ENCODE peak calls at places on chromosome 3, in ten cellular contexts. R, Y, J, L, X, T, Z, U, O and C are unnamed samples.

GRCh38 chr3:155701882-155702465 is 42.9 kb downstream of the PLCH1 start:
- DNase-seq in R (no peak), Y (peak), J (peak), L (peak), X (no peak), T (peak), Z (peak), U (peak), O (no peak), C (no peak)

GRCh38 chr3:150384517-150385212 is 23.4 kb upstream of the TSC22D2 start:
- DNase-seq in R (peak), Y (no peak), J (peak), L (peak), X (no peak), T (no peak), Z (peak), U (peak), O (no peak), C (peak)

GRCh38 chr3:154844863-154845262 is 235.3 kb upstream of the MME start:
- DNase-seq in R (no peak), Y (no peak), J (no peak), L (no peak), X (no peak), T (no peak), Z (no peak), U (no peak), O (no peak), C (no peak)

GRCh38 chr3:25053360-25053759 is 374.7 kb upstream of the RARB start:
- DNase-seq in R (no peak), Y (no peak), J (no peak), L (no peak), X (no peak), T (no peak), Z (no peak), U (no peak), O (no peak), C (no peak)

GRCh38 chr3:134078169-134078821 is 48.6 kb upstream of the SLCO2A1 start:
- DNase-seq in R (no peak), Y (peak), J (no peak), L (no peak), X (no peak), T (no peak), Z (no peak), U (no peak), O (no peak), C (no peak)

GRCh38 chr3:23945903-23946751 is 1.0 kb downstream of the NR1D2 start:
- DNase-seq in R (peak), Y (peak), J (peak), L (peak), X (peak), T (peak), Z (peak), U (peak), O (peak), C (peak)

GRCh38 chr3:133661454-133662255 is at the start of gene TOPBP1:
- DNase-seq in R (peak), Y (peak), J (peak), L (peak), X (peak), T (peak), Z (peak), U (peak), O (peak), C (peak)

GRCh38 chr3:160180581-160181216 is 44.5 kb upstream of the C3orf80 start:
- DNase-seq in R (no peak), Y (peak), J (peak), L (no peak), X (no peak), T (no peak), Z (no peak), U (no peak), O (no peak), C (no peak)

GRCh38 chr3:146160964-146161724 is at the start of gene PLOD2:
- DNase-seq in R (no peak), Y (peak), J (peak), L (peak), X (peak), T (peak), Z (peak), U (peak), O (peak), C (no peak)

GRCh38 chr3:27722957-27723802 is 1.1 kb upstream of the EOMES start:
- DNase-seq in R (no peak), Y (no peak), J (no peak), L (no peak), X (no peak), T (peak), Z (peak), U (no peak), O (no peak), C (no peak)

GRCh38 chr3:43996379-43997301 is 245.0 kb upstream of the TOPAZ1 start:
- DNase-seq in R (no peak), Y (peak), J (peak), L (peak), X (no peak), T (peak), Z (peak), U (peak), O (peak), C (no peak)

GRCh38 chr3:94305835-94306685 is 243.2 kb downstream of the NSUN3 start:
- DNase-seq in R (no peak), Y (no peak), J (no peak), L (no peak), X (no peak), T (peak), Z (no peak), U (no peak), O (no peak), C (no peak)

GRCh38 chr3:31772155-31772761 is 208.8 kb downstream of the OSBPL10 start:
- DNase-seq in R (no peak), Y (no peak), J (no peak), L (no peak), X (no peak), T (no peak), Z (no peak), U (no peak), O (no peak), C (no peak)

GRCh38 chr3:37290551-37290950 is 116.2 kb upstream of the LRRFIP2 start:
- DNase-seq in R (no peak), Y (peak), J (peak), L (no peak), X (no peak), T (peak), Z (no peak), U (peak), O (no peak), C (no peak)

GRCh38 chr3:101200461-101200860 is 119.9 kb downstream of the IMPG2 start:
- DNase-seq in R (no peak), Y (no peak), J (no peak), L (no peak), X (no peak), T (no peak), Z (no peak), U (no peak), O (no peak), C (no peak)

GRCh38 chr3:155441506-155441905 is 148.0 kb upstream of the STRIT1 start:
- DNase-seq in R (no peak), Y (no peak), J (no peak), L (no peak), X (no peak), T (no peak), Z (no peak), U (peak), O (no peak), C (no peak)

GRCh38 chr3:58369876-58370275 is 37.2 kb downstream of the PXK start:
- DNase-seq in R (no peak), Y (no peak), J (no peak), L (no peak), X (no peak), T (no peak), Z (no peak), U (no peak), O (no peak), C (no peak)

GRCh38 chr3:128548011-128548410 is 55.0 kb upstream of the GATA2 start:
- DNase-seq in R (no peak), Y (no peak), J (no peak), L (no peak), X (no peak), T (no peak), Z (no peak), U (no peak), O (no peak), C (no peak)

GRCh38 chr3:106144051-106144450 is 275.2 kb upstream of the CBLB start:
- DNase-seq in R (no peak), Y (no peak), J (no peak), L (no peak), X (no peak), T (no peak), Z (no peak), U (no peak), O (no peak), C (no peak)

GRCh38 chr3:12916159-12916558 is 74.8 kb upstream of the RPL32 start:
- DNase-seq in R (peak), Y (no peak), J (no peak), L (no peak), X (no peak), T (no peak), Z (no peak), U (no peak), O (no peak), C (peak)

GRCh38 chr3:46714728-46715506 is 2.8 kb downstream of the PRSS50 start:
- DNase-seq in R (no peak), Y (no peak), J (no peak), L (no peak), X (no peak), T (no peak), Z (no peak), U (no peak), O (no peak), C (no peak)

GRCh38 chr3:146540978-146541377 is 3.4 kb downstream of the PLSCR1 start:
- DNase-seq in R (no peak), Y (no peak), J (no peak), L (no peak), X (no peak), T (no peak), Z (no peak), U (no peak), O (no peak), C (no peak)

GRCh38 chr3:124347418-124347817 is 355.5 kb upstream of the ROPN1 start:
- DNase-seq in R (no peak), Y (no peak), J (no peak), L (peak), X (no peak), T (no peak), Z (no peak), U (peak), O (no peak), C (no peak)

GRCh38 chr3:129461022-129461421 is 21.0 kb downstream of the IFT122 start:
- DNase-seq in R (no peak), Y (peak), J (peak), L (no peak), X (no peak), T (peak), Z (no peak), U (no peak), O (no peak), C (no peak)

GRCh38 chr3:148551767-148552260 is 145.9 kb upstream of the AGTR1 start:
- DNase-seq in R (no peak), Y (no peak), J (peak), L (no peak), X (no peak), T (no peak), Z (no peak), U (no peak), O (no peak), C (no peak)